ENCODE peak calls at places on chromosomes 6 and 20, in ten cellular contexts. A is activated CD4-positive, CD25-positive, alpha-beta regulatory T cell; J is naive thymus-derived CD4-positive, alpha-beta T cell; X is COLO829; Z is naive B cell; Q is astrocyte of the hippocampus; R is HFFc6; W is astrocyte of the cerebellum; V is HuH-7.5; K is NCI-H2029 treated with DMSO at 0.1 percent for 48 hours. F is an unnamed sample.

GRCh38 chr6:43753570-43754183 is 16.3 kb upstream of the VEGFA start:
- DNase-seq in J (no peak), Q (no peak), Z (no peak), R (no peak), W (no peak), K (no peak), X (no peak), A (no peak), V (no peak), F (no peak)

GRCh38 chr6:125747589-125748533 is 1.6 kb upstream of the HEY2 start:
- DNase-seq in Z (peak), K (peak), W (no peak), A (no peak), J (peak), Q (peak), V (peak), R (no peak), X (no peak), F (peak)

GRCh38 chr6:26121141-26122004 is 34.1 kb downstream of the HFE start:
- DNase-seq in X (no peak), A (no peak), W (no peak), Z (no peak), R (peak), J (no peak), Q (no peak), K (no peak), V (no peak), F (no peak)

GRCh38 chr6:53377289-53377688 is 28.5 kb upstream of the ELOVL5 start:
- DNase-seq in R (no peak), A (no peak), Q (no peak), J (no peak), V (no peak), W (no peak), Z (no peak), X (no peak), K (no peak), F (no peak)

GRCh38 chr6:117932001-117932400 is 24.9 kb downstream of the SLC35F1 start:
- DNase-seq in W (no peak), V (no peak), R (no peak), K (no peak), A (no peak), Q (no peak), J (no peak), X (no peak), Z (no peak), F (no peak)

GRCh38 chr20:17895641-17896246 is 72.8 kb downstream of the SNX5 start:
- DNase-seq in A (peak), Z (peak), R (peak), K (no peak), X (no peak), Q (peak), J (no peak), V (no peak), W (no peak), F (peak)

GRCh38 chr6:35782424-35782823 is 1.6 kb downstream of the CLPSL1 start:
- DNase-seq in X (no peak), K (no peak), Z (no peak), W (no peak), Q (no peak), R (no peak), J (no peak), V (no peak), A (no peak), F (no peak)

GRCh38 chr6:51868591-51869355 is 218.6 kb downstream of the PKHD1 start:
- DNase-seq in V (no peak), X (no peak), R (no peak), Q (no peak), J (no peak), W (no peak), Z (no peak), A (no peak), K (no peak), F (no peak)

GRCh38 chr6:160379464-160379863 is 31.3 kb downstream of the SLC22A3 start:
- DNase-seq in W (no peak), J (no peak), A (no peak), V (no peak), R (no peak), Z (no peak), Q (peak), K (no peak), X (no peak), F (no peak)